ENCODE peak calls at places on chromosomes 12 and 14, in six cellular contexts. H is SIG-M5; T is GM13976; I is foreskin melanocyte; B is Right ventricle myocardium superior; C is stimulated activated CD4-positive, alpha-beta T cell treated with anti-CD3 and anti-CD28 coated beads, Interleukin-4, amount 100 ng/mL, for 48 hours. L is an unnamed sample.

GRCh38 chr12:119178544-119179334 is at the start of gene HSPB8:
- DNase-seq in I (no peak), B (peak), H (no peak), T (no peak), C (no peak), L (peak)

GRCh38 chr12:132360906-132361777 is 31.8 kb upstream of the GALNT9 start:
- DNase-seq in C (no peak), H (no peak), B (no peak), T (no peak), I (no peak), L (no peak)

GRCh38 chr14:55377236-55377635 is 34.4 kb downstream of the ATG14 start:
- DNase-seq in C (no peak), B (no peak), T (no peak), H (no peak), I (no peak), L (no peak)

GRCh38 chr14:54774824-54775223 is 127.8 kb downstream of the GCH1 start:
- DNase-seq in B (no peak), H (no peak), I (no peak), T (no peak), C (no peak), L (no peak)

GRCh38 chr12:77724367-77724957 is 106.2 kb upstream of the NAV3 start:
- DNase-seq in C (no peak), T (no peak), I (peak), B (no peak), H (no peak), L (peak)

GRCh38 chr12:34398706-34399630 is 376.7 kb downstream of the ALG10 start:
- DNase-seq in B (peak), T (peak), H (no peak), C (no peak), I (no peak), L (no peak)

GRCh38 chr12:989051-989450 is 2.0 kb upstream of the ERC1 start:
- DNase-seq in B (no peak), C (no peak), I (no peak), H (no peak), T (no peak), L (no peak)

GRCh38 chr12:110200124-110200417 is 75.9 kb downstream of the IFT81 start:
- DNase-seq in I (no peak), T (no peak), B (no peak), C (no peak), H (no peak), L (no peak)

GRCh38 chr14:45766247-45766646 is 513.2 kb upstream of the MIS18BP1 start:
- DNase-seq in T (no peak), H (no peak), C (no peak), B (no peak), I (no peak), L (no peak)

GRCh38 chr14:95018845-95019244 is 138.5 kb downstream of the DICER1 start:
- DNase-seq in H (no peak), T (no peak), I (no peak), B (no peak), C (no peak), L (no peak)

GRCh38 chr12:92845320-92845719 is 83.8 kb downstream of the EEA1 start:
- DNase-seq in H (no peak), I (no peak), T (no peak), C (no peak), B (no peak), L (no peak)

GRCh38 chr12:92134638-92135274 is 10.9 kb downstream of the BTG1 start:
- DNase-seq in I (no peak), H (no peak), B (no peak), T (no peak), C (no peak), L (no peak)

GRCh38 chr12:56079729-56080555 is at the start of gene ERBB3:
- DNase-seq in I (peak), H (no peak), T (peak), B (peak), C (peak), L (peak)

GRCh38 chr14:90678420-90678819 is 137.8 kb downstream of the TTC7B start:
- DNase-seq in C (no peak), T (no peak), B (no peak), I (no peak), H (no peak), L (no peak)

GRCh38 chr14:68148276-68148675 is 328.7 kb downstream of the RAD51B start:
- DNase-seq in C (no peak), B (no peak), H (no peak), T (no peak), I (no peak), L (no peak)

GRCh38 chr14:64303471-64303917 is 9.3 kb upstream of the ESR2 start:
- DNase-seq in I (peak), B (no peak), T (peak), C (no peak), H (peak), L (peak)

GRCh38 chr12:607541-608001 is 55.7 kb downstream of the NINJ2 start:
- DNase-seq in I (no peak), T (no peak), H (no peak), C (no peak), B (peak), L (peak)

GRCh38 chr12:25570418-25570817 is 17.3 kb upstream of the LMNTD1 start:
- DNase-seq in T (no peak), H (no peak), I (no peak), C (no peak), B (no peak), L (no peak)

GRCh38 chr14:85350667-85351066 is 179.3 kb upstream of the FLRT2 start:
- DNase-seq in H (no peak), B (no peak), C (no peak), I (no peak), T (no peak), L (no peak)

GRCh38 chr12:45192041-45192695 is 23.7 kb upstream of the ANO6 start:
- DNase-seq in I (peak), T (no peak), H (peak), B (no peak), C (no peak), L (no peak)

GRCh38 chr12:6375269-6376078 is at the start of gene SCNN1A:
- DNase-seq in T (no peak), H (no peak), I (no peak), B (no peak), C (no peak), L (no peak)

GRCh38 chr14:23478109-23478698 is 8.7 kb downstream of the NGDN start:
- DNase-seq in I (peak), H (peak), T (peak), B (peak), C (peak), L (peak)

GRCh38 chr12:108611884-108612415 is 14.1 kb upstream of the TMEM119 start:
- DNase-seq in H (no peak), C (peak), T (no peak), B (no peak), I (no peak), L (no peak)

GRCh38 chr12:89106950-89107349 is 245.4 kb downstream of the DUSP6 start:
- DNase-seq in H (no peak), I (no peak), T (no peak), C (no peak), B (no peak), L (no peak)

GRCh38 chr12:85825751-85826150 is 10.5 kb downstream of the RASSF9 start:
- DNase-seq in C (no peak), T (no peak), H (no peak), I (no peak), B (no peak), L (no peak)

GRCh38 chr14:87935081-87935828 is 57.7 kb downstream of the GALC start:
- DNase-seq in T (no peak), B (no peak), H (no peak), C (no peak), I (no peak), L (no peak)